ENCODE peak calls at places on chromosome 4, in four cellular contexts. S, J, H and I are unnamed samples.

GRCh38 chr4:151227731-151228130 is 49.2 kb upstream of the PRSS48 start:
- DNase-seq in H (peak), J (peak), S (no peak), I (no peak)

GRCh38 chr4:77695769-77696168 is 90.1 kb downstream of the CXCL13 start:
- DNase-seq in H (peak), J (no peak), S (no peak), I (no peak)

GRCh38 chr4:149203256-149204001 is 612.2 kb downstream of the IQCM start:
- DNase-seq in H (peak), J (peak), S (peak), I (no peak)

GRCh38 chr4:125321709-125322362 is 7.1 kb downstream of the FAT4 start:
- DNase-seq in H (peak), S (no peak), J (no peak), I (no peak)

GRCh38 chr4:86108152-86108551 is 251.7 kb downstream of the MAPK10 start:
- DNase-seq in S (no peak), H (peak), J (no peak), I (no peak)

GRCh38 chr4:57071340-57071739 is 38.8 kb downstream of the IGFBP7 start:
- DNase-seq in S (no peak), H (peak), J (peak), I (no peak)

GRCh38 chr4:150302553-150302952 is 224.3 kb downstream of the DCLK2 start:
- DNase-seq in S (no peak), J (no peak), H (peak), I (no peak)

GRCh38 chr4:150664935-150665334 is 83.0 kb downstream of the MAB21L2 start:
- DNase-seq in S (no peak), H (peak), J (no peak), I (no peak)

GRCh38 chr4:124437853-124438495 is 274.6 kb downstream of the ANKRD50 start:
- DNase-seq in J (no peak), H (no peak), S (no peak), I (no peak)

GRCh38 chr4:114563536-114564315 is 34.9 kb upstream of the UGT8 start:
- DNase-seq in H (peak), S (no peak), J (no peak), I (no peak)

GRCh38 chr4:913280-913618 is 18.9 kb downstream of the GAK start:
- DNase-seq in S (no peak), H (no peak), J (peak), I (no peak)

GRCh38 chr4:38323141-38323634 is 340.8 kb upstream of the KLF3 start:
- DNase-seq in H (peak), S (no peak), J (no peak), I (no peak)

GRCh38 chr4:5998333-5998936 is 19.8 kb downstream of the C4orf50 start:
- DNase-seq in S (no peak), H (peak), J (no peak), I (peak)

GRCh38 chr4:118727360-118727759 is 42.2 kb downstream of the METTL14 start:
- DNase-seq in J (no peak), S (no peak), H (peak), I (no peak)

GRCh38 chr4:106238819-106239420 is 77.1 kb downstream of the TBCK start:
- DNase-seq in J (no peak), S (no peak), H (peak), I (no peak)